ENCODE peak calls at places on chromosomes 13 and 19, in four cellular contexts. G is nucleus accumbens; S is stromal cell of bone marrow; T is stimulated activated CD4-positive, alpha-beta T cell treated with anti-CD3 and anti-CD28 coated beads, TNF-alpha, amount 100 ng/mL, for 48 hours. A is an unnamed sample.

GRCh38 chr13:74423434-74423833 is 289.2 kb upstream of the KLF12 start:
- DNase-seq in G (no peak), S (no peak), T (no peak), A (no peak)

GRCh38 chr13:108034909-108035308 is 180.4 kb downstream of the LIG4 start:
- DNase-seq in S (no peak), G (no peak), T (no peak), A (no peak)

GRCh38 chr13:75705395-75705794 is 69.3 kb downstream of the LMO7 start:
- DNase-seq in T (no peak), G (no peak), S (no peak), A (no peak)

GRCh38 chr19:48806518-48806817 is 4.4 kb downstream of the BCAT2 start:
- DNase-seq in T (no peak), S (no peak), G (no peak), A (peak)

GRCh38 chr19:38724380-38724854 is 19.9 kb downstream of the CAPN12 start:
- DNase-seq in S (no peak), T (no peak), G (no peak), A (no peak)

GRCh38 chr19:7598180-7598579 is 2.5 kb downstream of the CAMSAP3 start:
- DNase-seq in T (no peak), S (no peak), G (no peak), A (no peak)

GRCh38 chr19:13987101-13987890 is 18.8 kb downstream of the RFX1 start:
- DNase-seq in S (no peak), G (no peak), T (no peak), A (no peak)

GRCh38 chr19:47560999-47561398 is 11.9 kb downstream of the ZNF541 start:
- DNase-seq in G (no peak), T (no peak), S (no peak), A (no peak)

GRCh38 chr19:31312004-31312403 is 37.2 kb downstream of the TSHZ3 start:
- DNase-seq in T (peak), G (no peak), S (peak), A (peak)

GRCh38 chr13:44271915-44272341 is 101.7 kb upstream of the SERP2 start:
- DNase-seq in S (peak), T (no peak), G (no peak), A (no peak)

GRCh38 chr13:97780486-97780885 is 173.0 kb upstream of the IPO5 start:
- DNase-seq in S (no peak), T (no peak), G (no peak), A (no peak)

GRCh38 chr19:5338661-5339469 is 1.7 kb downstream of the PTPRS start:
- DNase-seq in G (no peak), T (no peak), S (no peak), A (peak)

GRCh38 chr13:109783815-109784589 is 2.4 kb downstream of the IRS2 start:
- DNase-seq in S (no peak), T (no peak), G (no peak), A (no peak)

GRCh38 chr19:28208745-28209144 is 1004.2 kb downstream of the UQCRFS1 start:
- DNase-seq in G (no peak), T (no peak), S (no peak), A (no peak)

GRCh38 chr19:50794778-50795664 is 4.8 kb downstream of the ACP4 start:
- DNase-seq in S (no peak), T (no peak), G (no peak), A (no peak)

GRCh38 chr13:40152145-40152544 is 496.7 kb downstream of the COG6 start:
- DNase-seq in T (no peak), S (peak), G (no peak), A (no peak)

GRCh38 chr13:112893570-112894422 is 75.2 kb upstream of the MCF2L start:
- DNase-seq in G (no peak), S (no peak), T (no peak), A (peak)

GRCh38 chr13:111398715-111399299 is 78.4 kb downstream of the TEX29 start:
- DNase-seq in T (no peak), S (no peak), G (no peak), A (no peak)

GRCh38 chr19:52307275-52307674 is 10.3 kb downstream of the ZNF480 start:
- DNase-seq in G (no peak), S (no peak), T (no peak), A (no peak)

GRCh38 chr19:35179830-35180229 is 25.3 kb downstream of the FXYD5 start:
- DNase-seq in S (no peak), G (no peak), T (no peak), A (no peak)

GRCh38 chr13:106182404-106182803 is 353.1 kb downstream of the EFNB2 start:
- DNase-seq in T (no peak), G (no peak), S (peak), A (no peak)

GRCh38 chr13:95870421-95870820 is 182.8 kb downstream of the UGGT2 start:
- DNase-seq in S (no peak), T (no peak), G (no peak), A (no peak)

GRCh38 chr13:31038834-31039552 is 106.5 kb downstream of the TEX26 start:
- DNase-seq in T (no peak), G (no peak), S (peak), A (peak)

GRCh38 chr19:5579286-5579685 is 11.5 kb upstream of the TINCR start:
- DNase-seq in T (no peak), G (no peak), S (no peak), A (no peak)

A was measured in activated T-cell treated with anti-CD3 and anti-CD28 coated beads, Interleukin-2, amount 50 U/mL, for 72 hours.